ENCODE peak calls at places on chromosome 1, in ten cellular contexts. One of them, this sample, is unnamed. For H3K36me3, the result is how much of the 10 kb centered on the place peaks cover.

GRCh38 chr1:174169342-174169741 is 10.0 kb downstream of the RABGAP1L start:
- DNase-seq in BE2C: no peak
- DNase-seq in RWPE2: no peak
- DNase-seq in left ventricle myocardium inferior: no peak
- DNase-seq in kidney epithelial cell: no peak
- DNase-seq in mesendoderm: no peak
- DNase-seq in K562: no peak
- DNase-seq in tibial nerve: no peak
- DNase-seq in pancreas: no peak
- DNase-seq in brain microvascular endothelial cell: no peak
- DNase-seq in this sample: no peak

GRCh38 chr1:3072178-3072947 is 3.4 kb downstream of the PRDM16 start:
- DNase-seq in pancreas: peak
- DNase-seq in kidney epithelial cell: no peak
- DNase-seq in left ventricle myocardium inferior: peak
- DNase-seq in RWPE2: no peak
- DNase-seq in K562: no peak
- DNase-seq in mesendoderm: no peak
- DNase-seq in tibial nerve: no peak
- DNase-seq in brain microvascular endothelial cell: no peak
- DNase-seq in BE2C: no peak
- DNase-seq in this sample: peak

GRCh38 chr1:232844791-232845190 is 39.6 kb downstream of the MAP10 start:
- DNase-seq in tibial nerve: no peak
- DNase-seq in left ventricle myocardium inferior: no peak
- DNase-seq in pancreas: no peak
- DNase-seq in RWPE2: no peak
- DNase-seq in kidney epithelial cell: peak
- DNase-seq in BE2C: no peak
- DNase-seq in mesendoderm: no peak
- DNase-seq in brain microvascular endothelial cell: peak
- DNase-seq in K562: no peak
- DNase-seq in this sample: no peak

GRCh38 chr1:156746716-156747631 is 4.5 kb downstream of the HDGF start:
- DNase-seq in pancreas: peak
- DNase-seq in BE2C: peak
- DNase-seq in kidney epithelial cell: no peak
- DNase-seq in K562: peak
- DNase-seq in left ventricle myocardium inferior: peak
- DNase-seq in RWPE2: peak
- DNase-seq in mesendoderm: peak
- DNase-seq in brain microvascular endothelial cell: peak
- DNase-seq in tibial nerve: peak
- DNase-seq in this sample: peak

GRCh38 chr1:212951058-212951923 is 950 bp downstream of the VASH2 start:
- DNase-seq in tibial nerve: no peak
- DNase-seq in brain microvascular endothelial cell: no peak
- DNase-seq in K562: no peak
- DNase-seq in mesendoderm: no peak
- DNase-seq in BE2C: peak
- DNase-seq in pancreas: no peak
- DNase-seq in left ventricle myocardium inferior: no peak
- DNase-seq in kidney epithelial cell: no peak
- DNase-seq in RWPE2: no peak
- DNase-seq in this sample: peak

GRCh38 chr1:85628791-85629531 is 48.4 kb downstream of the CCN1 start:
- DNase-seq in mesendoderm: peak
- DNase-seq in BE2C: no peak
- DNase-seq in pancreas: no peak
- DNase-seq in tibial nerve: no peak
- DNase-seq in left ventricle myocardium inferior: peak
- DNase-seq in RWPE2: no peak
- DNase-seq in K562: peak
- DNase-seq in brain microvascular endothelial cell: peak
- DNase-seq in kidney epithelial cell: no peak
- DNase-seq in this sample: peak

GRCh38 chr1:94004924-94005323 is 95.7 kb upstream of the GCLM start:
- DNase-seq in K562: no peak
- DNase-seq in RWPE2: no peak
- DNase-seq in BE2C: no peak
- DNase-seq in mesendoderm: no peak
- DNase-seq in brain microvascular endothelial cell: no peak
- DNase-seq in left ventricle myocardium inferior: no peak
- DNase-seq in pancreas: no peak
- DNase-seq in kidney epithelial cell: no peak
- DNase-seq in tibial nerve: no peak
- DNase-seq in this sample: no peak

GRCh38 chr1:246782120-246782900 is 58.1 kb downstream of the SCCPDH start:
- DNase-seq in tibial nerve: peak
- DNase-seq in kidney epithelial cell: peak
- DNase-seq in pancreas: no peak
- DNase-seq in left ventricle myocardium inferior: peak
- DNase-seq in mesendoderm: no peak
- DNase-seq in brain microvascular endothelial cell: peak
- DNase-seq in K562: no peak
- DNase-seq in BE2C: peak
- DNase-seq in RWPE2: no peak
- DNase-seq in this sample: peak

GRCh38 chr1:68204965-68205630 is 27.2 kb downstream of the WLS start:
- DNase-seq in BE2C: no peak
- DNase-seq in pancreas: peak
- DNase-seq in brain microvascular endothelial cell: no peak
- DNase-seq in kidney epithelial cell: no peak
- DNase-seq in left ventricle myocardium inferior: no peak
- DNase-seq in mesendoderm: no peak
- DNase-seq in K562: no peak
- DNase-seq in RWPE2: no peak
- DNase-seq in tibial nerve: no peak
- DNase-seq in this sample: no peak

GRCh38 chr1:64936958-64937357 is 29.4 kb downstream of the JAK1 start:
- DNase-seq in BE2C: no peak
- DNase-seq in brain microvascular endothelial cell: no peak
- DNase-seq in pancreas: peak
- DNase-seq in RWPE2: no peak
- DNase-seq in kidney epithelial cell: no peak
- DNase-seq in tibial nerve: no peak
- DNase-seq in mesendoderm: no peak
- DNase-seq in left ventricle myocardium inferior: no peak
- DNase-seq in K562: no peak
- DNase-seq in this sample: no peak

DNA sequence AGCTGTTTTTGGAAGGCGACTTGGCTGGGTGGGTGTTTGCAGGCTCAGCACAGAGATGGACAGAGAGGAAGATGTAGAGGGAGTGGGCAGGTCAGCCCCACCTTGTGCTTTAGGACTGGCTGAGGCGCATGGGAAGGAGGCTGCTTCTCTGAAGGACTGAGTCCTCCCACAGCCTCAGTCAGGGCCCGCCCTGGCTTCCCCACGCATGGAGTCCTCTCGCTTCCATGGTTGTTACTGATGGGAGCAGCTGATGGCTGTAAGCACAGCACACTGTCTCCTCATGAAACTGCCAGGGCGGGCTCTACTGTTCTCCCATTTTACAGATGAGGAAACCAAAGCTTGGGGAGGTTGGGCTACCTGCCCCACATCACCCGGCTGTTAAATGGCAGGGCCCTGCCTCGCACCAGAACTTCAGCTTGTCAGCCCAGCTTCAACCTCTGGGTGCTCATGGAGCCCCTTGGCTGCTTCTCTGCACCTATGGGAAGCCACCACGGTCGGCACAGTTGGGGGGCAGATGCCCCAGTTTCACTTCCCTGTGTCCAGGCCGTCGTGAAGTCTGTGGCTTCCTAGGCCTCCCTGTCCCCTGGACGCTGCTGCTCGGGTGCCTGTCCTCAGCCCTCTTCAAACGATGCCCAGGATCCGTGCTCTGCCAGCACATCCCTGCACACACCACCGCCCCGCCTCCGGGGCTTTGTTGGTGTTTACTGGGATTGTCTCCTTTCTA is 2.4 kb downstream of the TMEM201 start:
- DNase-seq in tibial nerve: no peak
- DNase-seq in BE2C: no peak
- DNase-seq in kidney epithelial cell: no peak
- DNase-seq in K562: no peak
- DNase-seq in brain microvascular endothelial cell: no peak
- DNase-seq in pancreas: no peak
- DNase-seq in left ventricle myocardium inferior: no peak
- DNase-seq in mesendoderm: no peak
- DNase-seq in RWPE2: no peak
- DNase-seq in this sample: peak
- H3K4me3 ChIP-seq in tibial nerve: no peak
- H3K4me3 ChIP-seq in BE2C: peak
- H3K4me3 ChIP-seq in kidney epithelial cell: no peak
- H3K4me3 ChIP-seq in K562: no peak
- H3K4me3 ChIP-seq in brain microvascular endothelial cell: no peak
- H3K4me3 ChIP-seq in pancreas: no peak
- H3K4me3 ChIP-seq in left ventricle myocardium inferior: peak
- H3K4me3 ChIP-seq in mesendoderm: no peak
- H3K4me3 ChIP-seq in RWPE2: no peak
- H3K4me3 ChIP-seq in this sample: no peak

GRCh38 chr1:204529371-204529895 is 13.2 kb downstream of the MDM4 start:
- DNase-seq in RWPE2: no peak
- DNase-seq in K562: no peak
- DNase-seq in brain microvascular endothelial cell: no peak
- DNase-seq in tibial nerve: no peak
- DNase-seq in kidney epithelial cell: no peak
- DNase-seq in BE2C: peak
- DNase-seq in mesendoderm: no peak
- DNase-seq in left ventricle myocardium inferior: no peak
- DNase-seq in pancreas: no peak
- DNase-seq in this sample: peak

GRCh38 chr1:204524986-204525385 is 8.8 kb downstream of the MDM4 start:
- DNase-seq in pancreas: no peak
- DNase-seq in brain microvascular endothelial cell: no peak
- DNase-seq in K562: no peak
- DNase-seq in tibial nerve: no peak
- DNase-seq in mesendoderm: no peak
- DNase-seq in left ventricle myocardium inferior: no peak
- DNase-seq in kidney epithelial cell: no peak
- DNase-seq in RWPE2: no peak
- DNase-seq in BE2C: no peak
- DNase-seq in this sample: no peak

GRCh38 chr1:204530932-204531331 is 14.7 kb downstream of the MDM4 start:
- DNase-seq in left ventricle myocardium inferior: no peak
- DNase-seq in kidney epithelial cell: no peak
- DNase-seq in K562: no peak
- DNase-seq in brain microvascular endothelial cell: no peak
- DNase-seq in RWPE2: no peak
- DNase-seq in BE2C: no peak
- DNase-seq in tibial nerve: no peak
- DNase-seq in mesendoderm: no peak
- DNase-seq in pancreas: no peak
- DNase-seq in this sample: no peak

GRCh38 chr1:204528241-204528640 is 12.0 kb downstream of the MDM4 start:
- DNase-seq in RWPE2: no peak
- DNase-seq in pancreas: no peak
- DNase-seq in mesendoderm: no peak
- DNase-seq in tibial nerve: no peak
- DNase-seq in left ventricle myocardium inferior: no peak
- DNase-seq in kidney epithelial cell: no peak
- DNase-seq in BE2C: no peak
- DNase-seq in K562: no peak
- DNase-seq in brain microvascular endothelial cell: no peak
- DNase-seq in this sample: no peak

DNA sequence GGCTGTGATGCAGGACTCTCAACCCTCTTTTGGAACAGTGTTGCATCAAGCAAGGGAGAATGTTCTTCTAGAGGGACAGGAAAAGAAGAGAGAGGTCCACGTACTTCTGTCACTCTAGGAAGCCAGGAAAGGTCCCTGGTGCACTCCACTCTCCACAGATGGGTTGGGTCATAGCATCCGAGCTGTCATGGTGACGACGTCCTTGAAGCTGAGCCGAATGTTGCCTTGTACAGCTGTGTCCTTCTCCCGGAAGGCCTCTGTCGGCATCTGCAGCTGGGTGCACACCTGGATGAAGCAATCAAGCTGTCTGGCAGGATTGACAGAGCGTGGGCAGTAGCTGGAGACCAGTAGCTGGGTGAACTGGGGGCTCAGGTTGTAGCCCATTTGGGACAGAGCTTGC is 12.5 kb downstream of the MDM4 start:
- DNase-seq in mesendoderm: no peak
- DNase-seq in brain microvascular endothelial cell: no peak
- DNase-seq in K562: no peak
- DNase-seq in pancreas: no peak
- DNase-seq in kidney epithelial cell: no peak
- DNase-seq in RWPE2: no peak
- DNase-seq in left ventricle myocardium inferior: no peak
- DNase-seq in tibial nerve: no peak
- DNase-seq in BE2C: no peak
- DNase-seq in this sample: no peak
- H3K36me3 ChIP-seq in mesendoderm: under half
- H3K36me3 ChIP-seq in brain microvascular endothelial cell: under half
- H3K36me3 ChIP-seq in K562: half or more
- H3K36me3 ChIP-seq in pancreas: under half
- H3K36me3 ChIP-seq in kidney epithelial cell: under half
- H3K36me3 ChIP-seq in RWPE2: half or more
- H3K36me3 ChIP-seq in left ventricle myocardium inferior: half or more
- H3K36me3 ChIP-seq in tibial nerve: half or more
- H3K36me3 ChIP-seq in BE2C: half or more
- H3K36me3 ChIP-seq in this sample: under half

DNA sequence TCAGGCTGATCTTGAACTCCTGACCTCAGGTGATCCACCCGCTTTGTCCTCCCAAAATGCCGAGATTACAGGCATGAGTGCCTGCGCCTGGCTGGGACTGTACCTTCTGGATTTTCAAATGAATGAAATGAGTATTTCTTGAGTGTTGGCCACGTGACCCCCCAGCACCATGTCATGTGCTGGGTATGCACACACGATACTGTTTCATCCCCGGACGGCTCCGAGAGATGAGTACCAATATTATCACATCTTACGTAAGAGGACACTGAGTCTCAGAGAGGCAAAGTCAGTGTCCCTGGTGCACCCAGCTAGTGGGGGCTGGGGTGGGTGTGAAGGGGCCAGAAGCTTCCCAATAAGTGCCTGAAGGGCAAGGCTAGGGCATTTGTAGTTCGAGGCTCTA is 780 bp upstream of the CROCC start:
- DNase-seq in kidney epithelial cell: no peak
- DNase-seq in RWPE2: peak
- DNase-seq in pancreas: no peak
- DNase-seq in mesendoderm: no peak
- DNase-seq in tibial nerve: no peak
- DNase-seq in K562: no peak
- DNase-seq in brain microvascular endothelial cell: no peak
- DNase-seq in BE2C: no peak
- DNase-seq in left ventricle myocardium inferior: no peak
- DNase-seq in this sample: peak
- H3K4me3 ChIP-seq in kidney epithelial cell: no peak
- H3K4me3 ChIP-seq in RWPE2: no peak
- H3K4me3 ChIP-seq in pancreas: no peak
- H3K4me3 ChIP-seq in mesendoderm: no peak
- H3K4me3 ChIP-seq in tibial nerve: no peak
- H3K4me3 ChIP-seq in K562: no peak
- H3K4me3 ChIP-seq in brain microvascular endothelial cell: no peak
- H3K4me3 ChIP-seq in BE2C: no peak
- H3K4me3 ChIP-seq in left ventricle myocardium inferior: no peak
- H3K4me3 ChIP-seq in this sample: no peak

DNA sequence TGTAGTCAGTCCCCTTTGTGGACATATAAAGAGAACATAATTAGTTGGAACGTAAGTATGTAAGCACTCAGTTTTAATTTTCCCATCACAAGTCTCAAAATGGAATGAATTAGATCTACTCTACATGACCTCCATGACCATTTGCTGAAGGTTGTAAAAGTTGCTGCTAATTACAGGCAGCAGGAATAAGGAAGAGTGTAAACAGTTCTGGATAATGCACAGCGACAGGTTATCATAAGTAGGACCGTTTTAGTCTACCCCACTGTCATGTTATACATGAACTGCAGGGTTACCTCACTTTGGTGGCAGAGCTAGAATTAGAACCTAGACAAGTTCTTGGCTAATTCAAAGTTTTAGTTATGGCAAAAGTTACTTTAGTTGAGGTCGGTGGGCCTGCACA is 21.7 kb downstream of the YTHDF2 start:
- DNase-seq in RWPE2: no peak
- DNase-seq in BE2C: no peak
- DNase-seq in K562: no peak
- DNase-seq in brain microvascular endothelial cell: no peak
- DNase-seq in left ventricle myocardium inferior: no peak
- DNase-seq in mesendoderm: no peak
- DNase-seq in pancreas: no peak
- DNase-seq in tibial nerve: no peak
- DNase-seq in kidney epithelial cell: no peak
- DNase-seq in this sample: no peak
- H3K36me3 ChIP-seq in RWPE2: half or more
- H3K36me3 ChIP-seq in BE2C: under half
- H3K36me3 ChIP-seq in K562: half or more
- H3K36me3 ChIP-seq in brain microvascular endothelial cell: under half
- H3K36me3 ChIP-seq in left ventricle myocardium inferior: under half
- H3K36me3 ChIP-seq in mesendoderm: under half
- H3K36me3 ChIP-seq in pancreas: under half
- H3K36me3 ChIP-seq in tibial nerve: under half
- H3K36me3 ChIP-seq in kidney epithelial cell: under half
- H3K36me3 ChIP-seq in this sample: under half

This sample was measured in H7.